ENCODE peak calls at places on chromosomes 13 and 19, in seven cellular contexts. H is uterus; N is dorsolateral prefrontal cortex; L is NCI-H1092; C is activated CD8-positive, alpha-beta T cell treated with anti-CD3 and anti-CD28 coated beads for 36 hours; A is CD4-positive, alpha-beta memory T cell; P is Calu3. Q is an unnamed sample.
A peak's percentile ranks its signal among the peaks of the same experiment; 100 is the strongest.

GRCh38 chr19:38644719-38645118 is 2.7 kb upstream of the ACTN4 start:
- DNase-seq in H (no peak), N (no peak), L (no peak), C (no peak), A (no peak), P (no peak), Q (no peak)

GRCh38 chr13:104206450-104207044 is 1140.3 kb upstream of the SLC10A2 start:
- DNase-seq in H (no peak), N (no peak), L (no peak), C (no peak), A (no peak), P (no peak), Q (no peak)

GRCh38 chr13:67224148-67224846 is 5.8 kb downstream of the PCDH9 start:
- DNase-seq in H (peak; percentile 50), N (peak; percentile 73), L (peak; percentile 69), C (peak; percentile 67), A (peak; percentile 39), P (peak; percentile 27), Q (no peak)

GRCh38 chr13:28470286-28470685 is 24.6 kb downstream of the FLT1 start:
- DNase-seq in H (no peak), N (no peak), L (no peak), C (no peak), A (no peak), P (no peak), Q (no peak)

GRCh38 chr13:24921881-24922280 is 157.9 kb downstream of the RNF17 start:
- DNase-seq in H (no peak), N (no peak), L (no peak), C (no peak), A (no peak), P (no peak), Q (no peak)

GRCh38 chr13:79516590-79516989 is 35.6 kb downstream of the NDFIP2 start:
- DNase-seq in H (no peak), N (no peak), L (no peak), C (no peak), A (no peak), P (no peak), Q (no peak)

GRCh38 chr19:49552749-49553148 is 24.9 kb downstream of the RCN3 start:
- DNase-seq in H (no peak), N (no peak), L (no peak), C (peak; percentile 44), A (peak; percentile 63), P (no peak), Q (no peak)

GRCh38 chr19:31308781-31309180 is 40.5 kb downstream of the TSHZ3 start:
- DNase-seq in H (no peak), N (no peak), L (no peak), C (no peak), A (no peak), P (no peak), Q (no peak)

GRCh38 chr19:43798546-43799409 is 3.5 kb downstream of the LYPD5 start:
- DNase-seq in H (no peak), N (no peak), L (no peak), C (peak; percentile 92), A (peak; percentile 81), P (peak; percentile 88), Q (peak; percentile 21)

GRCh38 chr19:6743071-6743470 is 3.6 kb downstream of the TRIP10 start:
- DNase-seq in H (no peak), N (no peak), L (no peak), C (no peak), A (no peak), P (no peak), Q (no peak)

GRCh38 chr13:39684531-39685137 is 29.2 kb downstream of the COG6 start:
- DNase-seq in H (no peak), N (no peak), L (no peak), C (no peak), A (no peak), P (no peak), Q (no peak)

GRCh38 chr19:49387936-49388372 is at the start of gene KASH5:
- DNase-seq in H (peak; percentile 69), N (peak; percentile 33), L (no peak), C (peak; percentile 84), A (peak; percentile 92), P (no peak), Q (peak; percentile 76)

GRCh38 chr13:109336730-109337129 is 449.7 kb downstream of the IRS2 start:
- DNase-seq in H (no peak), N (no peak), L (no peak), C (no peak), A (no peak), P (no peak), Q (no peak)

GRCh38 chr19:51712461-51713081 is 11.2 kb downstream of the HAS1 start:
- DNase-seq in H (no peak), N (no peak), L (no peak), C (peak; percentile 27), A (no peak), P (peak; percentile 48), Q (no peak)

GRCh38 chr19:1860133-1860775 is 3.1 kb downstream of the KLF16 start:
- DNase-seq in H (peak; percentile 74), N (no peak), L (no peak), C (peak; percentile 72), A (peak; percentile 84), P (peak; percentile 62), Q (no peak)

GRCh38 chr13:40983725-40984669 is 35.1 kb downstream of the ELF1 start:
- DNase-seq in H (no peak), N (no peak), L (no peak), C (peak; percentile 30), A (peak; percentile 67), P (no peak), Q (no peak)

GRCh38 chr19:11337080-11337479 is 2.4 kb downstream of the RAB3D start:
- DNase-seq in H (no peak), N (no peak), L (no peak), C (no peak), A (no peak), P (no peak), Q (no peak)

GRCh38 chr19:19594371-19594770 is 24.1 kb downstream of the PBX4 start:
- DNase-seq in H (no peak), N (no peak), L (no peak), C (peak; percentile 48), A (peak; percentile 24), P (no peak), Q (no peak)

GRCh38 chr19:13920940-13921744 is 15.1 kb downstream of the CC2D1A start:
- DNase-seq in H (no peak), N (no peak), L (no peak), C (peak; percentile 66), A (no peak), P (no peak), Q (no peak)

GRCh38 chr13:64810701-64811258 is 2419.4 kb downstream of the PCDH9 start:
- DNase-seq in H (no peak), N (no peak), L (no peak), C (no peak), A (no peak), P (no peak), Q (no peak)

GRCh38 chr13:95898256-95898655 is 154.9 kb downstream of the UGGT2 start:
- DNase-seq in H (no peak), N (no peak), L (no peak), C (no peak), A (no peak), P (no peak), Q (no peak)

GRCh38 chr19:6532244-6532999 is 1.6 kb downstream of the TNFSF9 start:
- DNase-seq in H (no peak), N (no peak), L (no peak), C (peak; percentile 70), A (no peak), P (no peak), Q (no peak)

GRCh38 chr19:294819-295686 is 3.9 kb upstream of the PLPP2 start:
- DNase-seq in H (no peak), N (peak; percentile 38), L (no peak), C (peak; percentile 60), A (no peak), P (peak; percentile 61), Q (peak; percentile 21)

GRCh38 chr13:32443111-32443510 is 15.2 kb upstream of the N4BP2L1 start:
- DNase-seq in H (no peak), N (no peak), L (no peak), C (peak; percentile 60), A (peak; percentile 41), P (peak; percentile 17), Q (no peak)

GRCh38 chr19:28785961-28786360 is 427.0 kb downstream of the UQCRFS1 start:
- DNase-seq in H (no peak), N (no peak), L (no peak), C (no peak), A (no peak), P (no peak), Q (no peak)

GRCh38 chr19:19539738-19540703 is 2.0 kb downstream of the CILP2 start:
- DNase-seq in H (peak; percentile 33), N (no peak), L (no peak), C (peak; percentile 91), A (peak; percentile 71), P (no peak), Q (peak; percentile 25)

GRCh38 chr13:83907196-83907989 is 25.1 kb upstream of the SLITRK1 start:
- DNase-seq in H (no peak), N (no peak), L (no peak), C (no peak), A (peak; percentile 12), P (no peak), Q (no peak)

GRCh38 chr13:104979281-104979680 is 1556.2 kb downstream of the EFNB2 start:
- DNase-seq in H (no peak), N (no peak), L (no peak), C (no peak), A (no peak), P (no peak), Q (no peak)